ENCODE peak calls at places on chromosomes 16 and 17, in seven cellular contexts. Y is fibroblast of mammary gland, X is GM12878, E is IMR-90, C is fibroblast of lung, M is coronary artery, Z is HFF-Myc. T is an unnamed sample.

GRCh38 chr17:37824534-37825485 is 80.0 kb upstream of the HNF1B start:
- DNase-seq in Z (peak; percentile 83), X (no peak), C (peak; percentile 92), E (peak; percentile 90), M (no peak), Y (peak; percentile 65), T (no peak)

GRCh38 chr16:75491876-75492275 is 3.4 kb downstream of the CHST6 start:
- DNase-seq in X (no peak), Z (no peak), C (no peak), E (no peak), Y (no peak), M (no peak), T (peak; percentile 28)

GRCh38 chr16:3023415-3023668 is 400 bp downstream of the HCFC1R1 start:
- DNase-seq in X (no peak), E (peak; percentile 66), M (peak; percentile 84), C (no peak), Z (peak; percentile 53), Y (peak; percentile 74), T (no peak)

GRCh38 chr16:31360296-31360695 is 5.3 kb downstream of the ITGAX start:
- DNase-seq in C (no peak), Y (no peak), Z (no peak), X (no peak), E (no peak), M (no peak), T (no peak)

GRCh38 chr16:89720520-89720858 is 209 bp downstream of the VPS9D1 start:
- DNase-seq in E (no peak), X (no peak), Z (no peak), C (peak; percentile 23), M (no peak), Y (no peak), T (no peak)

GRCh38 chr16:1809281-1809801 is 15.8 kb upstream of the IGFALS start:
- DNase-seq in Y (no peak), Z (no peak), C (no peak), X (no peak), E (no peak), M (peak; percentile 71), T (no peak)

GRCh38 chr16:74480150-74481029 is 59.1 kb upstream of the CLEC18B start:
- DNase-seq in C (peak; percentile 50), Z (peak; percentile 38), M (no peak), E (no peak), X (no peak), Y (peak; percentile 60), T (no peak)

GRCh38 chr16:55832425-55832787 is 490 bp downstream of the CES1 start:
- DNase-seq in Z (no peak), X (no peak), Y (no peak), C (no peak), M (no peak), E (no peak), T (no peak)

GRCh38 chr16:89952049-89952448 is 3.5 kb downstream of the DEF8 start:
- DNase-seq in C (no peak), M (no peak), Z (no peak), Y (no peak), E (no peak), X (no peak), T (no peak)

GRCh38 chr16:23206986-23207385 is 24.4 kb downstream of the SCNN1G start:
- DNase-seq in M (no peak), Z (no peak), E (no peak), X (no peak), Y (no peak), C (no peak), T (no peak)

DNA sequence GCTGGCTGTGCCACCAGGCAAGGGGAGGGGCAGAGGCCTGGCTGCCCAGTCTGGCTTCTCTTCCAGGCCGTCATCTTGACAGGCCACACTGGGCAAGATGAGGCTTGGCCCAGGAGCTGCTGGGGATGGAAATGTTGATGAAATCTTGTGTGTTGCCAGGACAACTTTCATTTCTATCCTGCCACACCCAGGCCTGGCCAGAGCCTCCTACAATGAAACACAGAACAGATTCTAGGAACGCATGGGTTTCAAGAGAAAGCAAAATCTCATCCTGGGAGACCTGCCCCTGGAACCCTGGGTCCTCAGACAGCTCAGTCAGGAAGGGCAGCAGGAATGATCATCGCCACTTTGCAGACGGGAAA is 9.3 kb downstream of the HEXIM2 start:
- DNase-seq in Z (no peak), X (no peak), Y (peak; percentile 68), E (peak; percentile 52), C (peak; percentile 73), M (peak; percentile 93), T (no peak)
- H3K4me3 ChIP-seq in Z (peak overlapping the region; percentile 24), X (no peak overlapping the region), Y (no peak overlapping the region), E (no peak overlapping the region), C (peak overlapping the region; percentile 13), M (peak overlapping the region; percentile 69), T (no peak overlapping the region)

GRCh38 chr16:52578829-52579193 is 31.9 kb upstream of the TOX3 start:
- DNase-seq in E (no peak), X (no peak), M (no peak), Z (no peak), Y (no peak), C (no peak), T (no peak)
- TF ChIP-seq CTCF in E (no peak), X (no peak), M (no peak), Z (no peak), Y (no peak), C (no peak), T (no peak)

GRCh38 chr16:58494981-58495860 is 4.7 kb upstream of the NDRG4 start:
- DNase-seq in M (no peak), X (peak; percentile 59), Z (peak; percentile 91), C (peak; percentile 97), Y (peak; percentile 96), E (peak; percentile 99), T (peak; percentile 92)
- H3K4me3 ChIP-seq in M (peak overlapping the region; percentile 57), X (no peak overlapping the region), Z (no peak overlapping the region), C (peak overlapping the region; percentile 42), Y (no peak overlapping the region), E (no peak overlapping the region), T (no peak overlapping the region)

GRCh38 chr16:6611535-6611934 is 721.1 kb upstream of the RBFOX1 start:
- DNase-seq in X (no peak), E (no peak), Z (no peak), C (no peak), Y (no peak), M (no peak), T (no peak)
- TF ChIP-seq CTCF in X (no peak), E (no peak), Z (no peak), C (no peak), Y (no peak), M (no peak), T (no peak)

GRCh38 chr17:51056813-51057510 is 63.7 kb downstream of the SPAG9 start:
- DNase-seq in Y (peak; percentile 87), E (peak; percentile 93), X (no peak), M (no peak), Z (peak; percentile 47), C (peak; percentile 99), T (peak; percentile 77)

GRCh38 chr17:51059781-51060180 is 60.9 kb downstream of the SPAG9 start:
- DNase-seq in Z (no peak), E (peak; percentile 70), C (peak; percentile 75), X (no peak), Y (peak; percentile 26), M (no peak), T (no peak)

GRCh38 chr17:51054748-51055147 is 65.9 kb downstream of the SPAG9 start:
- DNase-seq in Y (no peak), C (no peak), M (no peak), E (no peak), X (no peak), Z (no peak), T (peak; percentile 43)

GRCh38 chr17:51060396-51060795 is 60.3 kb downstream of the SPAG9 start:
- DNase-seq in E (no peak), X (no peak), Y (no peak), C (no peak), Z (no peak), M (no peak), T (no peak)

DNA sequence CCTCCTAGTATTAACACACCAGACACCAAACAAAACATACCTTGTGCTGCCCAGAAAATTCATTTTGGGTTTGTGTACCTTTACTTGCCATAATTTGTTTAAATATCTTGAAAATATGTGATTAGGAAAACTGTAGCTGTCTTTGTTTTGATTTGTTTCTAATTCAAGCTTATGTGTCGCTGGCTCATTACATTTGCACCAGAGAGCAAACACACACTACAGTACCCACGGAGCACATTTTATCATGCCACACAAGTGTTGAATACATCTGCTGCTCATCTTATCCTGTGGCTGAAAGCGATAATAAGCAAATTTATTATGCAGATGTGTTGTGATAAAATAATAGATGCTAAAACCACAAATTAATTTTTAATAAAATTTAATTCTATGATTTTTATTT is 63.1 kb downstream of the SPAG9 start:
- DNase-seq in Z (no peak), E (no peak), Y (no peak), C (no peak), M (no peak), X (no peak), T (no peak)
- H3K4me3 ChIP-seq in Z (no peak overlapping the region), E (no peak overlapping the region), Y (no peak overlapping the region), C (no peak overlapping the region), M (no peak overlapping the region), X (no peak overlapping the region), T (no peak overlapping the region)

T was measured in GM12865.